ENCODE peak calls at places on chromosomes 4 and X, in eight cellular contexts. B is lung, N is IMR-90, Z is DMS153, U is brain microvascular endothelial cell, J is MV-4-11, G is H9, E is MCF 10A. P is an unnamed sample.

GRCh38 chr4:9800878-9801277 is 19.4 kb downstream of the DRD5 start:
- DNase-seq in B (no peak), N (no peak), Z (peak), U (no peak), J (no peak), G (no peak), E (no peak), P (no peak)

GRCh38 chr4:168755643-168756482 is 254.2 kb downstream of the CBR4 start:
- DNase-seq in B (no peak), N (peak), Z (no peak), U (peak), J (no peak), G (no peak), E (no peak), P (no peak)

GRCh38 chr4:10045481-10045880 is 24.2 kb upstream of the SLC2A9 start:
- DNase-seq in B (no peak), N (peak), Z (no peak), U (no peak), J (no peak), G (no peak), E (no peak), P (no peak)

GRCh38 chrX:39144965-39145364 is 343.7 kb downstream of the MID1IP1 start:
- DNase-seq in B (no peak), N (no peak), Z (no peak), U (no peak), J (peak), G (no peak), E (no peak), P (no peak)

GRCh38 chr4:187777954-187778353 is 217.6 kb upstream of the ZFP42 start:
- DNase-seq in B (no peak), N (no peak), Z (no peak), U (no peak), J (no peak), G (no peak), E (no peak), P (no peak)

GRCh38 chr4:164700471-164700870 is 53.5 kb upstream of the SMIM31 start:
- DNase-seq in B (no peak), N (no peak), Z (no peak), U (no peak), J (no peak), G (peak), E (peak), P (no peak)

GRCh38 chr4:59904331-59904730 is 1295.8 kb upstream of the ADGRL3 start:
- DNase-seq in B (no peak), N (no peak), Z (no peak), U (no peak), J (no peak), G (no peak), E (peak), P (no peak)

GRCh38 chrX:20060961-20061868 is 55.5 kb downstream of the MAP7D2 start:
- DNase-seq in B (no peak), N (no peak), Z (peak), U (no peak), J (peak), G (no peak), E (no peak), P (no peak)

GRCh38 chrX:17359500-17359899 is 15.5 kb upstream of the NHS start:
- DNase-seq in B (no peak), N (no peak), Z (no peak), U (no peak), J (no peak), G (no peak), E (peak), P (no peak)

GRCh38 chrX:119236599-119237525 is 777 bp downstream of the PGRMC1 start:
- DNase-seq in B (no peak), N (peak), Z (no peak), U (peak), J (no peak), G (no peak), E (peak), P (peak)

GRCh38 chrX:111071542-111072277 is 24.3 kb upstream of the PAK3 start:
- DNase-seq in B (no peak), N (no peak), Z (no peak), U (no peak), J (no peak), G (no peak), E (no peak), P (no peak)

GRCh38 chrX:33324099-33324498 is 112.8 kb upstream of the DMD start:
- DNase-seq in B (no peak), N (no peak), Z (no peak), U (no peak), J (no peak), G (no peak), E (peak), P (no peak)